ENCODE peak calls at places on chromosomes 6 and 20, in six cellular contexts. One of them, this sample, is unnamed.

GRCh38 chr6:170403451-170403850 is 96.9 kb downstream of the FAM120B start:
- DNase-seq in neuronal stem cell: peak; percentile 59
- DNase-seq in H9: peak; percentile 73
- DNase-seq in H1: no peak
- DNase-seq in mesenchymal stem cell: peak; percentile 81
- DNase-seq in IMR-90: peak; percentile 70
- DNase-seq in this sample: no peak

GRCh38 chr6:105113422-105113821 is 66.4 kb downstream of the POPDC3 start:
- DNase-seq in neuronal stem cell: no peak
- DNase-seq in H9: no peak
- DNase-seq in mesenchymal stem cell: no peak
- DNase-seq in H1: no peak
- DNase-seq in IMR-90: no peak
- DNase-seq in this sample: no peak

GRCh38 chr6:55706048-55706447 is 127.1 kb upstream of the HMGCLL1 start:
- DNase-seq in H1: no peak
- DNase-seq in H9: no peak
- DNase-seq in IMR-90: no peak
- DNase-seq in neuronal stem cell: no peak
- DNase-seq in mesenchymal stem cell: no peak
- DNase-seq in this sample: no peak

GRCh38 chr6:49915035-49915434 is 48.7 kb upstream of the CRISP1 start:
- DNase-seq in H9: peak; percentile 44
- DNase-seq in H1: no peak
- DNase-seq in mesenchymal stem cell: no peak
- DNase-seq in IMR-90: no peak
- DNase-seq in neuronal stem cell: no peak
- DNase-seq in this sample: no peak

GRCh38 chr20:49273696-49274277 is 4.1 kb downstream of the ZNFX1 start:
- DNase-seq in mesenchymal stem cell: no peak
- DNase-seq in H1: no peak
- DNase-seq in IMR-90: no peak
- DNase-seq in H9: no peak
- DNase-seq in neuronal stem cell: no peak
- DNase-seq in this sample: no peak

GRCh38 chr6:125808060-125808459 is 17.3 kb downstream of the NCOA7 start:
- DNase-seq in mesenchymal stem cell: no peak
- DNase-seq in IMR-90: no peak
- DNase-seq in H9: no peak
- DNase-seq in neuronal stem cell: no peak
- DNase-seq in H1: no peak
- DNase-seq in this sample: peak; percentile 85

GRCh38 chr6:113350521-113350920 is 506.6 kb upstream of the MARCKS start:
- DNase-seq in neuronal stem cell: no peak
- DNase-seq in H9: no peak
- DNase-seq in IMR-90: peak; percentile 40
- DNase-seq in H1: no peak
- DNase-seq in mesenchymal stem cell: no peak
- DNase-seq in this sample: no peak

GRCh38 chr6:26333458-26334297 is 31.3 kb upstream of the BTN3A2 start:
- DNase-seq in mesenchymal stem cell: no peak
- DNase-seq in H1: no peak
- DNase-seq in H9: no peak
- DNase-seq in IMR-90: no peak
- DNase-seq in neuronal stem cell: no peak
- DNase-seq in this sample: no peak

GRCh38 chr6:135146160-135146920 is 34.8 kb upstream of the MYB start:
- DNase-seq in IMR-90: peak; percentile 80
- DNase-seq in H9: no peak
- DNase-seq in neuronal stem cell: no peak
- DNase-seq in mesenchymal stem cell: peak; percentile 54
- DNase-seq in H1: no peak
- DNase-seq in this sample: no peak

GRCh38 chr20:61303217-61303616 is 51.2 kb downstream of the CDH4 start:
- DNase-seq in neuronal stem cell: no peak
- DNase-seq in mesenchymal stem cell: no peak
- DNase-seq in H9: no peak
- DNase-seq in IMR-90: no peak
- DNase-seq in H1: no peak
- DNase-seq in this sample: no peak

GRCh38 chr6:143999406-143999805 is 8.7 kb downstream of the PLAGL1 start:
- DNase-seq in IMR-90: peak; percentile 89
- DNase-seq in neuronal stem cell: no peak
- DNase-seq in H9: no peak
- DNase-seq in mesenchymal stem cell: no peak
- DNase-seq in H1: no peak
- DNase-seq in this sample: peak; percentile 52

GRCh38 chr20:62860391-62860923 is 1.2 kb downstream of the TCFL5 start:
- DNase-seq in mesenchymal stem cell: peak; percentile 52
- DNase-seq in H9: no peak
- DNase-seq in IMR-90: peak; percentile 45
- DNase-seq in neuronal stem cell: no peak
- DNase-seq in H1: no peak
- DNase-seq in this sample: no peak

GRCh38 chr20:21397341-21398108 is at the start of gene NKX2-4:
- DNase-seq in IMR-90: no peak
- DNase-seq in mesenchymal stem cell: no peak
- DNase-seq in neuronal stem cell: no peak
- DNase-seq in H1: no peak
- DNase-seq in H9: peak; percentile 47
- DNase-seq in this sample: no peak

GRCh38 chr20:6533321-6533720 is 234.2 kb upstream of the BMP2 start:
- DNase-seq in mesenchymal stem cell: peak; percentile 87
- DNase-seq in IMR-90: peak; percentile 78
- DNase-seq in neuronal stem cell: no peak
- DNase-seq in H1: no peak
- DNase-seq in H9: no peak
- DNase-seq in this sample: no peak

GRCh38 chr20:13261460-13262301 is 40.6 kb downstream of the ISM1 start:
- DNase-seq in mesenchymal stem cell: peak; percentile 38
- DNase-seq in H9: peak; percentile 76
- DNase-seq in H1: peak; percentile 34
- DNase-seq in IMR-90: peak; percentile 21
- DNase-seq in neuronal stem cell: peak; percentile 30
- DNase-seq in this sample: peak; percentile 67

GRCh38 chr6:157531169-157531985 is 150.4 kb downstream of the ZDHHC14 start:
- DNase-seq in H1: no peak
- DNase-seq in H9: peak; percentile 67
- DNase-seq in neuronal stem cell: no peak
- DNase-seq in IMR-90: no peak
- DNase-seq in mesenchymal stem cell: no peak
- DNase-seq in this sample: no peak

GRCh38 chr6:73078908-73079610 is 146.2 kb downstream of the KHDC1L start:
- DNase-seq in mesenchymal stem cell: no peak
- DNase-seq in neuronal stem cell: no peak
- DNase-seq in H9: no peak
- DNase-seq in IMR-90: no peak
- DNase-seq in H1: no peak
- DNase-seq in this sample: no peak

GRCh38 chr6:156883497-156884252 is 106.5 kb downstream of the ARID1B start:
- DNase-seq in H9: no peak
- DNase-seq in H1: no peak
- DNase-seq in neuronal stem cell: no peak
- DNase-seq in mesenchymal stem cell: no peak
- DNase-seq in IMR-90: peak; percentile 35
- DNase-seq in this sample: no peak

GRCh38 chr6:155013457-155013876 is 18.4 kb downstream of the TIAM2 start:
- DNase-seq in IMR-90: peak; percentile 24
- DNase-seq in mesenchymal stem cell: no peak
- DNase-seq in H1: no peak
- DNase-seq in neuronal stem cell: no peak
- DNase-seq in H9: no peak
- DNase-seq in this sample: no peak

GRCh38 chr6:137817219-137817618 is 49.8 kb upstream of the TNFAIP3 start:
- DNase-seq in mesenchymal stem cell: no peak
- DNase-seq in H9: no peak
- DNase-seq in H1: no peak
- DNase-seq in IMR-90: no peak
- DNase-seq in neuronal stem cell: no peak
- DNase-seq in this sample: no peak

GRCh38 chr20:48686238-48687096 is 141.3 kb downstream of the PREX1 start:
- DNase-seq in H9: no peak
- DNase-seq in mesenchymal stem cell: no peak
- DNase-seq in IMR-90: no peak
- DNase-seq in H1: no peak
- DNase-seq in neuronal stem cell: no peak
- DNase-seq in this sample: no peak

GRCh38 chr6:31689249-31690110 is 8.6 kb upstream of the LY6G5C start:
- DNase-seq in mesenchymal stem cell: no peak
- DNase-seq in H9: peak; percentile 65
- DNase-seq in IMR-90: no peak
- DNase-seq in H1: no peak
- DNase-seq in neuronal stem cell: no peak
- DNase-seq in this sample: no peak

GRCh38 chr6:31690231-31691077 is 9.6 kb upstream of the LY6G5C start:
- DNase-seq in H1: no peak
- DNase-seq in mesenchymal stem cell: no peak
- DNase-seq in IMR-90: no peak
- DNase-seq in neuronal stem cell: no peak
- DNase-seq in H9: no peak
- DNase-seq in this sample: peak; percentile 18

GRCh38 chr6:31692353-31692752 is 10.8 kb downstream of the ABHD16A start:
- DNase-seq in mesenchymal stem cell: no peak
- DNase-seq in H9: no peak
- DNase-seq in neuronal stem cell: no peak
- DNase-seq in IMR-90: no peak
- DNase-seq in H1: no peak
- DNase-seq in this sample: no peak

GRCh38 chr6:31691564-31692108 is 10.8 kb upstream of the LY6G5C start:
- DNase-seq in IMR-90: no peak
- DNase-seq in mesenchymal stem cell: no peak
- DNase-seq in neuronal stem cell: no peak
- DNase-seq in H9: no peak
- DNase-seq in H1: no peak
- DNase-seq in this sample: no peak

DNA sequence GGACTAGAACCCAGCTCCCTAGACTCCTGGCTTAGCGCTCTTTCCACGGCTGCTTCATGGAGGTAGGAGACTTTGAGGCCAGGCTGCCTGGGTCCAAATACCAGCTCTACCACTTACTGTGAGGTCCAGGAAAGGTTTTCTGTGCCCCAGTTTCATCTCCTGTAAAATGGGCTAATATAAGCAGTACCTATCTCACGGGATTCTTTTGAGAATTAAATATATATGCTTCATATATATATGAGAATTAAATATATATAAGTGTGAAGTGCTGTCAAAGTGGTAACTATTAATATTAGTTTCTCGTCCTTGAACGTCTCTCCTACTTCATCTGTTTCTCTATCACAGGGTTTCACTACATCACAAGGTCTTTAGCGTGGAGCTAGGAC is 10.2 kb upstream of the LY6G5C start:
- DNase-seq in H9: no peak
- DNase-seq in H1: no peak
- DNase-seq in IMR-90: no peak
- DNase-seq in neuronal stem cell: no peak
- DNase-seq in mesenchymal stem cell: no peak
- DNase-seq in this sample: no peak
- H2AK5ac ChIP-seq in H9: no peak overlapping the region
- H2AK5ac ChIP-seq in H1: no peak overlapping the region
- H2AK5ac ChIP-seq in IMR-90: no peak overlapping the region
- H2AK5ac ChIP-seq in neuronal stem cell: no peak overlapping the region
- H2AK5ac ChIP-seq in mesenchymal stem cell: no peak overlapping the region
- H2AK5ac ChIP-seq in this sample: peak overlapping the region; percentile 59

GRCh38 chr20:37279820-37280219 is 9.6 kb upstream of the MANBAL start:
- DNase-seq in IMR-90: no peak
- DNase-seq in neuronal stem cell: no peak
- DNase-seq in mesenchymal stem cell: no peak
- DNase-seq in H9: no peak
- DNase-seq in H1: no peak
- DNase-seq in this sample: peak; percentile 5
- H2AFZ ChIP-seq in IMR-90: no peak overlapping the region
- H2AFZ ChIP-seq in neuronal stem cell: peak overlapping the region; percentile 20
- H2AFZ ChIP-seq in mesenchymal stem cell: no peak overlapping the region
- H2AFZ ChIP-seq in H9: no peak overlapping the region
- H2AFZ ChIP-seq in H1: peak overlapping the region; percentile 57
- H2AFZ ChIP-seq in this sample: no peak overlapping the region

GRCh38 chr6:167225903-167226508 is 65.1 kb upstream of the UNC93A start:
- DNase-seq in IMR-90: no peak
- DNase-seq in mesenchymal stem cell: no peak
- DNase-seq in H9: peak; percentile 75
- DNase-seq in H1: no peak
- DNase-seq in neuronal stem cell: no peak
- DNase-seq in this sample: peak; percentile 37

GRCh38 chr6:167229586-167229985 is 61.5 kb upstream of the UNC93A start:
- DNase-seq in H1: no peak
- DNase-seq in mesenchymal stem cell: no peak
- DNase-seq in IMR-90: no peak
- DNase-seq in H9: no peak
- DNase-seq in neuronal stem cell: no peak
- DNase-seq in this sample: no peak

GRCh38 chr6:167221408-167222201 is 63.8 kb upstream of the GPR31 start:
- DNase-seq in H9: no peak
- DNase-seq in H1: no peak
- DNase-seq in IMR-90: no peak
- DNase-seq in neuronal stem cell: no peak
- DNase-seq in mesenchymal stem cell: no peak
- DNase-seq in this sample: no peak

GRCh38 chr6:167227984-167228383 is 63.1 kb upstream of the UNC93A start:
- DNase-seq in H9: peak; percentile 75
- DNase-seq in IMR-90: no peak
- DNase-seq in neuronal stem cell: no peak
- DNase-seq in mesenchymal stem cell: no peak
- DNase-seq in H1: peak; percentile 70
- DNase-seq in this sample: no peak

DNA sequence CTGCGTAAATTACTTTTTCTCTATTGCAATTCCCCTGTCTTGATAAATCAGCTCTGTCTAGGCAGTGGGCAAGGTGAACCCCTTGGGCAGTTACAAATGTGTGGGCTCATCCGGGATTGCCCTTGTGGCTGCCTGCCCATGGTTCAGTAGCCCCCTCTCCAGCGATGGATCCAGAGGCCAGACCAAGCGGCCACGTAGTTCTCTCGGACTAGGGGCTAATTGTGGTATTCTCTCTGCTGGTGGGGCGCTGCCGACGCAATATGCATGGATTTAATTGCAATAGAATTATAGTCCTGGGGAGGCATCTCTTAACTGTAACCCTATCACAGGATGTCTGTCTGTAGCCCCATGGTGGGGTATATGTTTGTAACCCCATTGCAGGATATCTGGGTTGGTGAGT is 64.3 kb upstream of the UNC93A start:
- DNase-seq in H9: no peak
- DNase-seq in mesenchymal stem cell: no peak
- DNase-seq in IMR-90: no peak
- DNase-seq in neuronal stem cell: no peak
- DNase-seq in H1: no peak
- DNase-seq in this sample: no peak
- H2AK5ac ChIP-seq in H9: no peak overlapping the region
- H2AK5ac ChIP-seq in mesenchymal stem cell: no peak overlapping the region
- H2AK5ac ChIP-seq in IMR-90: no peak overlapping the region
- H2AK5ac ChIP-seq in neuronal stem cell: no peak overlapping the region
- H2AK5ac ChIP-seq in H1: peak overlapping the region; percentile 77
- H2AK5ac ChIP-seq in this sample: no peak overlapping the region

DNA sequence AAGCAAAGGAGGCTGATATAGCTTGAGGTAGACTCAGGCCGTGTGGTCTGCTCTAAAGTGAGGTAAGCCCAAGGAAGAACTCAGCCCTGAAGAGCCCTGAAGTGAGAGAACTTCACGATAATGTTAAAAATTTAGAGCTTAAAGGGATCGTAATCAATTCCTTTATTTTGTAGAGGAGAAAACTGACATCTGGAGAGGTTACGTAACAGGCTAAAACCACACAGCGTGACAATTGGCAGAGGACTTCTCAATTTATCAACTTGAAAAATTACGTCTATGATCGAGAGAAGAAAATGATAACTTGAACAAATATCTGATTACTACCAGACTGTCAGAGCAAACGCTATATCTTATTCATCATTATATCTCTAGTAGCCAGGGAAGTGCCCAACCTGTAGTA is 121.8 kb upstream of the FOXO3 start:
- DNase-seq in H1: no peak
- DNase-seq in neuronal stem cell: no peak
- DNase-seq in mesenchymal stem cell: no peak
- DNase-seq in H9: no peak
- DNase-seq in IMR-90: no peak
- DNase-seq in this sample: no peak
- H2AFZ ChIP-seq in H1: no peak overlapping the region
- H2AFZ ChIP-seq in neuronal stem cell: no peak overlapping the region
- H2AFZ ChIP-seq in mesenchymal stem cell: no peak overlapping the region
- H2AFZ ChIP-seq in H9: no peak overlapping the region
- H2AFZ ChIP-seq in IMR-90: no peak overlapping the region
- H2AFZ ChIP-seq in this sample: no peak overlapping the region